ENCODE peak calls at places on chromosome 11, in five cellular contexts. E is hypothalamus; U is HCT116; P is stimulated activated CD4-positive, alpha-beta T cell treated with anti-CD3 and anti-CD28 coated beads, Interleukin-1b, Interleukin-23, amount 100 ng/mL, for 4 hours; Q is GOT3. N is an unnamed sample.

GRCh38 chr11:113628912-113629311 is 77.2 kb downstream of the TMPRSS5 start:
- DNase-seq in E (no peak), U (no peak), P (no peak), Q (no peak), N (no peak)

GRCh38 chr11:10042699-10043098 is 251.3 kb downstream of the SBF2 start:
- DNase-seq in E (no peak), U (no peak), P (no peak), Q (no peak), N (no peak)

GRCh38 chr11:88484873-88485621 is 147.5 kb upstream of the CTSC start:
- DNase-seq in E (no peak), U (peak; percentile 45), P (peak; percentile 0), Q (no peak), N (no peak)

GRCh38 chr11:123740787-123741158 is 687 bp downstream of the ZNF202 start:
- DNase-seq in E (no peak), U (no peak), P (peak; percentile 3), Q (no peak), N (no peak)

GRCh38 chr11:107576497-107577086 is 11.1 kb upstream of the ALKBH8 start:
- DNase-seq in E (no peak), U (no peak), P (peak; percentile 45), Q (no peak), N (no peak)

GRCh38 chr11:12016246-12016645 is 7.8 kb upstream of the DKK3 start:
- DNase-seq in E (no peak), U (no peak), P (no peak), Q (no peak), N (no peak)

GRCh38 chr11:27795955-27796861 is 96.0 kb upstream of the BDNF start:
- DNase-seq in E (no peak), U (no peak), P (no peak), Q (no peak), N (no peak)

GRCh38 chr11:2307733-2308331 is 6.0 kb downstream of the TSPAN32 start:
- DNase-seq in E (no peak), U (no peak), P (no peak), Q (no peak), N (no peak)

GRCh38 chr11:117095301-117096139 is 2.7 kb downstream of the SIK3 start:
- DNase-seq in E (no peak), U (no peak), P (no peak), Q (no peak), N (no peak)

GRCh38 chr11:68106165-68106940 is 14.8 kb downstream of the CHKA start:
- DNase-seq in E (no peak), U (no peak), P (no peak), Q (no peak), N (no peak)